ENCODE peak calls at places on chromosomes 7 and 10, in four cellular contexts. X is PC-3, E is body of pancreas, A is lower lobe of right lung. W is an unnamed sample. For H3K9me3, the result is how much of the 10 kb centered on the place peaks cover.

GRCh38 chr7:149741629-149742028 is 31.8 kb downstream of the ZNF467 start:
- DNase-seq in X (peak), E (peak), A (peak), W (no peak)

GRCh38 chr10:30352377-30352776 is 3.3 kb upstream of the MTPAP start:
- DNase-seq in E (no peak), A (no peak), X (no peak), W (no peak)

GRCh38 chr7:135194494-135195095 is 16.7 kb downstream of the WDR91 start:
- DNase-seq in A (no peak), X (no peak), E (no peak), W (no peak)

GRCh38 chr10:49734676-49735075 is 27.4 kb downstream of the OGDHL start:
- DNase-seq in X (peak), E (no peak), A (no peak), W (no peak)

GRCh38 chr7:44045226-44046014 is 918 bp downstream of the DBNL start:
- DNase-seq in A (no peak), E (no peak), X (no peak), W (no peak)

GRCh38 chr10:37736120-37736519 is 121.3 kb downstream of the ZNF248 start:
- DNase-seq in A (no peak), X (no peak), E (no peak), W (no peak)

GRCh38 chr7:81484266-81484665 is 285.6 kb downstream of the HGF start:
- DNase-seq in X (no peak), E (peak), A (no peak), W (peak)

GRCh38 chr10:92242910-92243671 is 47.8 kb downstream of the CPEB3 start:
- DNase-seq in A (peak), X (peak), E (peak), W (no peak)

GRCh38 chr10:73591935-73592699 is 975 bp upstream of the USP54 start:
- DNase-seq in E (peak), X (peak), A (peak), W (no peak)

GRCh38 chr10:69680610-69681009 is 50.6 kb downstream of the FAM241B start:
- DNase-seq in A (no peak), X (no peak), E (no peak), W (no peak)

GRCh38 chr7:16708980-16709379 is 44.6 kb upstream of the TSPAN13 start:
- DNase-seq in E (peak), A (no peak), X (peak), W (peak)

GRCh38 chr10:75019360-75019759 is 92.1 kb upstream of the SAMD8 start:
- DNase-seq in E (no peak), A (no peak), X (peak), W (no peak)

GRCh38 chr10:76086571-76087260 is 655.3 kb downstream of the LRMDA start:
- DNase-seq in A (no peak), E (peak), X (peak), W (peak)

GRCh38 chr7:102129636-102130370 is 156.9 kb upstream of the SH2B2 start:
- DNase-seq in X (no peak), E (no peak), A (no peak), W (no peak)

GRCh38 chr7:91883676-91884362 is 3.3 kb upstream of the MTERF1 start:
- DNase-seq in E (no peak), A (peak), X (no peak), W (no peak)

GRCh38 chr10:84177541-84178386 is 4.2 kb downstream of the GPR15LG start:
- DNase-seq in E (no peak), A (no peak), X (no peak), W (no peak)

GRCh38 chr10:76318171-76318570 is 886.7 kb downstream of the LRMDA start:
- DNase-seq in X (no peak), A (no peak), E (no peak), W (no peak)

GRCh38 chr10:7424315-7424714 is 13.5 kb upstream of the SFMBT2 start:
- DNase-seq in X (no peak), A (no peak), E (no peak), W (no peak)

GRCh38 chr7:18607025-18607424 is 111.5 kb downstream of the HDAC9 start:
- DNase-seq in E (no peak), A (no peak), X (peak), W (no peak)

GRCh38 chr10:14594878-14595525 is 179.7 kb downstream of the FAM107B start:
- DNase-seq in X (no peak), A (no peak), E (no peak), W (no peak)

GRCh38 chr10:92695679-92696605 is 6.2 kb downstream of the HHEX start:
- DNase-seq in E (peak), A (no peak), X (no peak), W (no peak)

GRCh38 chr7:7103343-7104313 is 78.7 kb upstream of the C1GALT1 start:
- DNase-seq in A (no peak), E (peak), X (peak), W (peak)

GRCh38 chr7:74573499-74573898 is 84.0 kb upstream of the GTF2I start:
- DNase-seq in A (no peak), X (no peak), E (no peak), W (no peak)

GRCh38 chr7:1218541-1219165 is 14.0 kb upstream of the UNCX start:
- DNase-seq in X (no peak), A (no peak), E (no peak), W (no peak)

GRCh38 chr7:96959135-96959534 is 46.2 kb upstream of the DLX6 start:
- DNase-seq in A (no peak), E (no peak), X (no peak), W (no peak)

GRCh38 chr7:45657136-45657889 is 83.1 kb downstream of the ADCY1 start:
- DNase-seq in A (no peak), E (no peak), X (no peak), W (no peak)

GRCh38 chr7:16795624-16796023 is 9.2 kb downstream of the AGR2 start:
- DNase-seq in X (no peak), A (no peak), E (no peak), W (no peak)

GRCh38 chr10:3516626-3517255 is 268.3 kb downstream of the KLF6 start:
- DNase-seq in X (no peak), E (no peak), A (no peak), W (no peak)

GRCh38 chr7:152847491-152847890 is 87.9 kb downstream of the ACTR3B start:
- DNase-seq in E (no peak), X (no peak), A (no peak), W (no peak)

GRCh38 chr7:42790196-42790595 is 121.7 kb downstream of the C7orf25 start:
- DNase-seq in X (peak), E (no peak), A (no peak), W (no peak)

GRCh38 chr7:23106801-23107713 is 1.5 kb downstream of the KLHL7 start:
- DNase-seq in X (peak), E (no peak), A (no peak), W (no peak)

GRCh38 chr10:122045212-122045611 is 56.2 kb downstream of the TACC2 start:
- DNase-seq in A (no peak), X (no peak), E (no peak), W (no peak)

GRCh38 chr10:70834448-70835151 is 18.9 kb downstream of the SGPL1 start:
- DNase-seq in X (no peak), E (no peak), A (no peak), W (no peak)

GRCh38 chr10:7035111-7035761 is 375.6 kb downstream of the SFMBT2 start:
- DNase-seq in A (no peak), E (no peak), X (no peak), W (no peak)

GRCh38 chr10:92830478-92831389 is 17.6 kb upstream of the EXOC6 start:
- DNase-seq in A (no peak), X (no peak), E (no peak), W (no peak)

GRCh38 chr7:118855290-118855689 is 630.8 kb downstream of the ANKRD7 start:
- DNase-seq in A (no peak), E (no peak), X (no peak), W (no peak)

GRCh38 chr7:28151965-28152364 is 28.6 kb downstream of the JAZF1 start:
- DNase-seq in X (peak), E (no peak), A (no peak), W (peak)

GRCh38 chr10:36647540-36647939 is 477.9 kb upstream of the ANKRD30A start:
- DNase-seq in A (no peak), X (no peak), E (no peak), W (no peak)

GRCh38 chr7:105141068-105141467 is 127.1 kb downstream of the KMT2E start:
- DNase-seq in E (no peak), A (no peak), X (peak), W (peak)

GRCh38 chr10:110011679-110012078 is 3.9 kb downstream of the ADD3 start:
- DNase-seq in A (no peak), X (peak), E (no peak), W (no peak)
- H3K27ac ChIP-seq in A (no peak), X (no peak), E (no peak), W (no peak)

GRCh38 chr7:157514746-157515145 is 177.9 kb downstream of the DNAJB6 start:
- DNase-seq in A (no peak), E (no peak), X (no peak), W (no peak)
- H3K9me3 ChIP-seq in A (under half), E (under half), X (under half), W (half or more)

GRCh38 chr10:22634093-22634492 is 80.3 kb downstream of the PIP4K2A start:
- DNase-seq in A (no peak), X (no peak), E (no peak), W (no peak)

GRCh38 chr10:22631646-22632278 is 82.6 kb downstream of the PIP4K2A start:
- DNase-seq in X (no peak), E (no peak), A (no peak), W (no peak)

GRCh38 chr10:22633528-22633927 is 80.8 kb downstream of the PIP4K2A start:
- DNase-seq in X (peak), E (no peak), A (no peak), W (no peak)

GRCh38 chr10:22634606-22635467 is 79.5 kb downstream of the PIP4K2A start:
- DNase-seq in E (no peak), X (no peak), A (no peak), W (no peak)

DNA sequence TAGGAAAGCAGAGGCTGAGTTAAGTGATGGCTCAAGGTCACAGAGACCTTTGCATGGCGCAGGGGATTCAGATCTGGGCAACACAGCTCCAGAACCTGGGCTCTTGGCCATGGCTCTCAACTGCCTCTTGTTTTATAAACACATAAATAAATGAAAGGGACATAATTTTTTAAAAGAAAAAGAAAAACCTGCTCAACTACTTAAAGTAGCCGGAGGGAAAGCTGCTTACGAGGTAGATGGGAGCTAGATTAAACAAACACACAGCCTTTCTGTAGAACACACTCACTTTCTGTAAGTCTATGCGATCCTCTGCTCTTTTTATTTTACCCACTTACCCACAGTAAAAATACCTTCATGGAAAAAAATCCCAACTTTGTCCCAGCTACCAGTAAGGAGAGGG is 81.3 kb downstream of the PIP4K2A start:
- DNase-seq in X (peak), A (no peak), E (no peak), W (no peak)
- H3K27ac ChIP-seq in X (peak), A (no peak), E (no peak), W (no peak)

GRCh38 chr10:132112611-132113010 is 46.9 kb downstream of the JAKMIP3 start:
- DNase-seq in X (no peak), E (no peak), A (peak), W (no peak)
- H3K9me3 ChIP-seq in X (under half), E (under half), A (under half), W (under half)

GRCh38 chr10:102621418-102622325 is 22.6 kb upstream of the TRIM8 start:
- DNase-seq in X (peak), A (peak), E (no peak), W (no peak)
- H3K27ac ChIP-seq in X (no peak), A (peak), E (no peak), W (no peak)

GRCh38 chr7:151518781-151519044 is 982 bp downstream of the RHEB start:
- DNase-seq in E (no peak), A (no peak), X (no peak), W (no peak)
- H3K9me3 ChIP-seq in E (under half), A (under half), X (under half), W (under half)

GRCh38 chr10:102670871-102671434 is 26.7 kb downstream of the TRIM8 start:
- DNase-seq in E (no peak), A (no peak), X (no peak), W (no peak)

GRCh38 chr10:102673235-102673634 is 29.0 kb downstream of the TRIM8 start:
- DNase-seq in X (no peak), E (no peak), A (no peak), W (no peak)

GRCh38 chr10:102673961-102674511 is 29.8 kb downstream of the TRIM8 start:
- DNase-seq in A (peak), X (no peak), E (peak), W (no peak)

GRCh38 chr10:102674566-102674965 is 30.3 kb downstream of the TRIM8 start:
- DNase-seq in X (no peak), A (no peak), E (no peak), W (no peak)

GRCh38 chr10:102672822-102673200 is 28.5 kb downstream of the TRIM8 start:
- DNase-seq in E (no peak), X (no peak), A (no peak), W (no peak)
- H3K27ac ChIP-seq in E (no peak), X (no peak), A (peak), W (no peak)

GRCh38 chr10:130761896-130762295 is 549.6 kb downstream of the TCERG1L start:
- DNase-seq in X (no peak), E (no peak), A (no peak), W (no peak)
- H3K9me3 ChIP-seq in X (under half), E (under half), A (under half), W (half or more)

GRCh38 chr7:48139461-48139860 is 31.8 kb upstream of the ABCA13 start:
- DNase-seq in E (no peak), A (no peak), X (peak), W (no peak)
- H3K27ac ChIP-seq in E (peak), A (no peak), X (peak), W (no peak)

GRCh38 chr10:78290131-78290750 is 256.6 kb downstream of the RPS24 start:
- DNase-seq in A (no peak), X (no peak), E (no peak), W (no peak)
- H3K9me3 ChIP-seq in A (under half), X (under half), E (under half), W (under half)

W was measured in AG04450.